ENCODE peak calls at places on chromosomes 1 and 21, in ten cellular contexts. Y is D721Med; A is HepG2; E is PC-3; S is thoracic aorta; D is endodermal cell; K is retinal pigment epithelial cell; X is GM13977; P is fibroblast of pulmonary artery; C is CD8-positive, alpha-beta T cell. N is an unnamed sample.

GRCh38 chr1:179742717-179743678 is at the start of gene FAM163A:
- DNase-seq in X (peak), K (no peak), C (no peak), S (no peak), D (peak), P (no peak), Y (peak), E (no peak), A (no peak), N (no peak)

GRCh38 chr1:47818682-47819502 is 178.3 kb downstream of the TRABD2B start:
- DNase-seq in A (no peak), K (no peak), D (no peak), Y (no peak), X (no peak), P (no peak), S (no peak), C (no peak), E (no peak), N (no peak)

GRCh38 chr1:89274431-89274857 is 1.8 kb upstream of the GBP5 start:
- DNase-seq in D (no peak), A (no peak), P (peak), C (no peak), E (peak), Y (no peak), K (no peak), S (no peak), X (no peak), N (peak)

GRCh38 chr1:33377013-33377412 is 53.9 kb downstream of the PHC2 start:
- DNase-seq in P (no peak), S (no peak), Y (no peak), C (no peak), K (no peak), A (no peak), D (peak), E (no peak), X (no peak), N (no peak)

GRCh38 chr1:152981181-152981871 is 2.6 kb upstream of the SPRR1A start:
- DNase-seq in P (no peak), Y (no peak), A (no peak), C (no peak), K (no peak), E (no peak), D (no peak), X (no peak), S (no peak), N (no peak)

GRCh38 chr1:24191860-24192259 is 4.8 kb upstream of the IFNLR1 start:
- DNase-seq in K (peak), S (no peak), A (no peak), C (no peak), P (peak), X (peak), Y (no peak), D (no peak), E (peak), N (peak)

GRCh38 chr1:156493154-156493631 is 7.4 kb downstream of the MEF2D start:
- DNase-seq in C (no peak), X (no peak), D (peak), P (no peak), Y (peak), E (no peak), A (no peak), S (no peak), K (peak), N (no peak)

GRCh38 chr1:232620356-232620841 is 9.5 kb downstream of the SIPA1L2 start:
- DNase-seq in D (peak), S (no peak), Y (no peak), K (peak), X (no peak), P (peak), A (no peak), C (no peak), E (peak), N (peak)

GRCh38 chr1:185315364-185316108 is 1.5 kb downstream of the IVNS1ABP start:
- DNase-seq in A (peak), P (no peak), D (no peak), C (no peak), Y (no peak), S (no peak), K (no peak), E (no peak), X (no peak), N (no peak)

GRCh38 chr1:205504311-205505075 is at the start of gene CDK18:
- DNase-seq in S (peak), A (peak), Y (peak), C (peak), D (peak), K (no peak), X (peak), E (peak), P (peak), N (peak)

GRCh38 chr1:229557913-229558414 is 543 bp downstream of the ABCB10 start:
- DNase-seq in A (peak), C (peak), X (peak), E (peak), D (peak), K (no peak), P (peak), S (no peak), Y (no peak), N (peak)

GRCh38 chr1:160406131-160406968 is 6.0 kb downstream of the VANGL2 start:
- DNase-seq in S (no peak), A (no peak), E (peak), K (no peak), X (no peak), D (peak), Y (no peak), C (no peak), P (no peak), N (no peak)

GRCh38 chr1:37999434-38000232 is 5.7 kb downstream of the FHL3 start:
- DNase-seq in P (peak), X (no peak), C (no peak), Y (no peak), A (peak), E (peak), S (no peak), D (peak), K (peak), N (peak)

GRCh38 chr21:14541840-14542495 is 4.1 kb downstream of the SAMSN1 start:
- DNase-seq in P (peak), S (no peak), E (no peak), C (no peak), Y (no peak), D (no peak), A (no peak), K (no peak), X (no peak), N (no peak)

GRCh38 chr1:71521655-71522264 is 440.9 kb upstream of the ZRANB2 start:
- DNase-seq in K (peak), A (peak), S (no peak), D (peak), X (peak), E (peak), P (peak), C (no peak), Y (no peak), N (peak)

GRCh38 chr1:28646040-28646439 is 2.4 kb upstream of the RNU11 start:
- DNase-seq in S (no peak), K (no peak), A (peak), X (no peak), P (peak), D (no peak), Y (no peak), C (no peak), E (no peak), N (no peak)

GRCh38 chr1:110412576-110412975 is 5.1 kb upstream of the LAMTOR5 start:
- DNase-seq in A (peak), Y (peak), K (no peak), C (peak), E (peak), S (no peak), P (peak), D (peak), X (peak), N (peak)
- TF ChIP-seq CTCF in A (peak), Y (peak), K (peak), C (peak), E (peak), S (peak), P (peak), D (peak), X (peak), N (peak)

GRCh38 chr21:29091032-29091431 is 17.6 kb upstream of the CCT8 start:
- DNase-seq in X (no peak), C (no peak), P (peak), Y (no peak), D (no peak), S (no peak), E (peak), K (no peak), A (no peak), N (peak)

GRCh38 chr21:29096619-29097018 is 23.2 kb upstream of the CCT8 start:
- DNase-seq in X (no peak), D (no peak), P (no peak), C (no peak), Y (no peak), A (no peak), S (no peak), K (no peak), E (no peak), N (no peak)

GRCh38 chr21:29098156-29098555 is 24.7 kb upstream of the CCT8 start:
- DNase-seq in X (no peak), A (no peak), S (no peak), E (no peak), C (no peak), P (no peak), D (no peak), K (no peak), Y (no peak), N (no peak)

GRCh38 chr21:29095203-29095602 is 21.8 kb upstream of the CCT8 start:
- DNase-seq in E (no peak), S (no peak), A (no peak), P (no peak), X (no peak), K (no peak), C (no peak), D (no peak), Y (no peak), N (no peak)

DNA sequence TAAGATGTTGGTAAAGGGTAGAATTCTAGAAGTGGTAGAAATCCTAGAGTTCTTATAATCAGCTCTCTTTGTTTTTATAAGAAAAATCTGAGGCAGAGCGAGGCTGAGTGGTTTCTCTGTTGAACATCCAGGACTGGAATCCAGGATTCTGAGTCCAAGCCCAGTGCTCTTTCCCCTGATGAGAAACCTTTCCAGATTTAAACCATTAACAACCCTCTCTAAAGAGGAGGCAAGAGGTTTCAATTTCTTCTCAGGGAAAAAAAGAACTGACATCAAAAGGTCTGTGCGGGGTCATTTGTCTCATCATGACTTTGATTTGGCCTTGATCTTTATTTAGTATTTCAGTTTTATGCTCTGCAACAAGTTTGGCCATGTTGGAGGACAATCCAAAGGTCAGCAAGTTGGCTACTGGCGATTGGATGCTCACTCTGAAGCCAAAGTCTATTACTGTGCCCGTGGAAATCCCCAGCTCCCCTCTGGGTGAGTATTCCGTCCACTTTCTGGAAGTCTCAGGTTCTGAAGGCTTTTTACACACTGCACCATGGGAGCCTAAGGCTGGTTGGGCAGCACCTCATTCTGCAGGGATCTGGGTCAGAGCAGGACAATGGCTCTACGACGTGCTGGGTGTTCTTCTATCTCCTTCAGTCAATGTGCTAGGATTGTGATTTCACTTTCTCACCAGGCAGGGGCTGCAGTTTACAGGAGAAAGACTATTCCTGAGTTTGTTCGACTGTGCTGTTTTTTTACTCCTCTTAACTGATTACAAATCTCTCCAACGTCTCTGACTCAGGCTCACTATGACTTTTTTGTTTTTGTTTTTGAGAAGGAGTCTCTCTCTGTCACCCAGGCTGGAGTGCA is 18.9 kb upstream of the CCT8 start:
- DNase-seq in E (no peak), P (peak), S (no peak), D (no peak), X (no peak), C (no peak), A (no peak), K (no peak), Y (no peak), N (peak)
- TF ChIP-seq CTCF in E (no peak), P (peak), S (no peak), D (no peak), X (no peak), C (no peak), A (no peak), K (peak), Y (no peak), N (no peak)

DNA sequence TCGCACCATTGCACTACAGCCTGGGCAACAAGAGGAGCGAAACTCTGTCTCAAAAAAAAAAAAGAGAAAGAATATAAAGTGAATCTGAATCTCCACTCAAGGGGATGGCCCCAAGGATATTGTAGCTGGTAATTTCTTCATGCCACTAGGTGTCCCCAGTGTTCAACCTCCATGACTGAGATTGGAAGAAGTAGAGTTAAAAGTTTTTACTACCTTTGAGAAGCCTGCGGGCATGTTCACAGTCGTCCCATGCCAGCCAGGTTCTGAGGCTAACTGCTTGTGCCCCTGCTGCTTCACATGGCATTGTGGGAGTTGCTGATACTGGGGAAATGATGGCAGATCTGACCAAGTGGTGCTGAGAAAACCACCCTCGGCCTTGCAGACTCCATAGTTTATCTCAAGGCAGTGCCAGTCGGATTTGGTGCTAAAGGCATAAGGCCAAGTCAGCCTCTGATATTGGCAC is 10.8 kb upstream of the SHISA4 start:
- DNase-seq in Y (no peak), D (peak), K (no peak), E (peak), P (peak), S (no peak), A (peak), C (no peak), X (peak), N (peak)
- TF ChIP-seq CTCF in Y (peak), D (peak), K (peak), E (peak), P (peak), S (peak), A (peak), C (peak), X (peak), N (peak)

GRCh38 chr1:245153081-245153644 is 1.6 kb upstream of the KIF26B start:
- DNase-seq in X (peak), A (peak), Y (peak), K (no peak), P (peak), S (no peak), D (peak), E (peak), C (peak), N (peak)

GRCh38 chr1:245156041-245156735 is 1.4 kb downstream of the KIF26B start:
- DNase-seq in Y (peak), S (no peak), E (peak), D (peak), K (no peak), C (peak), P (peak), A (peak), X (peak), N (peak)

GRCh38 chr1:245155186-245156040 is 628 bp downstream of the KIF26B start:
- DNase-seq in E (peak), C (no peak), Y (no peak), A (no peak), D (peak), K (no peak), X (peak), P (peak), S (no peak), N (peak)

GRCh38 chr1:245153645-245154428 is 948 bp upstream of the KIF26B start:
- DNase-seq in K (no peak), E (peak), Y (peak), X (peak), D (peak), A (no peak), C (no peak), P (no peak), S (no peak), N (peak)

GRCh38 chr1:245154429-245155185 is at the start of gene KIF26B:
- DNase-seq in A (peak), X (peak), S (no peak), P (peak), Y (no peak), K (no peak), E (peak), C (peak), D (peak), N (peak)
- TF ChIP-seq CTCF in A (no peak), X (no peak), S (no peak), P (no peak), Y (no peak), K (no peak), E (no peak), C (no peak), D (no peak), N (no peak)

DNA sequence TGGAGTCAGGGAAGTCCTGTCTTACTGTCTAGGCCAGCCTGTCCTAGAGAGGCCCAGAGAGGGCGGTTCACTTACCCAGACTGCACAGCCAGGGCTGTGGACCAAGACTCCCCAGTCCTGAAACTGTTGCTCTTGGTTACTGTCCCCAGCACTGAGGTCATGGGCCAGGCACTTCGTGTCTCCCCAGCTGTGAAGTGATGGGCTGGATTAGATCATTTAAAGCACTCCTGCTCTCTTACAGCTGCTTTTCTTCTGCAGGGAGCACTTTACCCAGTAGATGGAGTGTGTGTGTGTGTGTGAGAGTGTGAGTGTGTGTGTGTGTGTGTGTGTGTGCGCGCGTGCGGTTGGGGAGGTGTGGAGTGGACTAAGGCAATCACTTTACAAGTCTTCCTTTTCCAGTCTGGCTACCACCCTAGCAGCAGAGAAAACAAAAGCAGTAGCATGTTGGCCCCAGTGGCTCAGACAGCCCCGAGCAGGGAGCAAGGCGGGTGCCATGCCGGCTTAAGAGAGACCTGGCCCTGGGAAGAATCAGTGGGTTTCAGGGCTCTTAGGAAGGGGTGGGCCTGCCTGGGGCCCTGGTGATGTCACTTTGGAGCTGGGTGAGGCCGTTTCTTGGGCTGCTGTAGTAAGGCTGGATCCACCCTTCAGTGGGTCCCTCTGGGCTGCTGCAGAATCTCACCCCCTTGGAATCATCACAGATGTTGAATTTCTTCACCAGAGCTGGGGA is 2.4 kb downstream of the SPSB1 start:
- DNase-seq in P (peak), E (peak), D (no peak), A (no peak), X (peak), K (no peak), C (no peak), S (no peak), Y (no peak), N (no peak)
- TF ChIP-seq CTCF in P (peak), E (peak), D (peak), A (peak), X (no peak), K (peak), C (no peak), S (no peak), Y (no peak), N (no peak)

GRCh38 chr21:35548904-35549615 is 500.0 kb upstream of the RUNX1 start:
- DNase-seq in Y (no peak), D (no peak), K (no peak), A (no peak), X (no peak), P (no peak), C (no peak), S (no peak), E (peak), N (no peak)

GRCh38 chr21:35540950-35541632 is 492.0 kb upstream of the RUNX1 start:
- DNase-seq in S (no peak), D (no peak), P (no peak), E (no peak), K (no peak), C (no peak), A (no peak), Y (no peak), X (no peak), N (no peak)

GRCh38 chr21:35547946-35548774 is 499.1 kb upstream of the RUNX1 start:
- DNase-seq in X (no peak), P (no peak), E (no peak), Y (no peak), S (no peak), A (no peak), C (no peak), K (no peak), D (no peak), N (no peak)

DNA sequence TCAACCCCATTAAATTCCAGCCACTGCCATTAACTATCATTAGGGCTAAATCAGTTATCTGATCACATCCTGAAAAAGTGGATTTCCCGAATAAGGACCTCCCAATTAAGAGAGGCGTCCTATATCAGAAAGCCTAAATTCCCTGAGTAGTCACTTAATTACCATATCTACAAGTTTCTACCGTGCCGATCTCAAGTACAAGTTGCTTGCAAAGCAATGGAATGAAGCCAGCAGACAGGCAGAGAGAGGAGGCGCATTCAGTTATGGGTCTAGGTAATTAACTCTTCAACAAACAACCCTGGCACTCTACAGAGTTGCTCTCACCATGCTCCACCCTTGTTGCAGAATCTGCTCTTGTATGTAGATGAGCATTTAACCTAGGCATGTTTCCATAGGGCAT is 494.6 kb upstream of the RUNX1 start:
- DNase-seq in Y (no peak), P (no peak), E (no peak), D (no peak), A (no peak), S (no peak), X (no peak), C (no peak), K (no peak), N (no peak)
- TF ChIP-seq CTCF in Y (no peak), P (no peak), E (no peak), D (no peak), A (no peak), S (no peak), X (no peak), C (no peak), K (no peak), N (no peak)

DNA sequence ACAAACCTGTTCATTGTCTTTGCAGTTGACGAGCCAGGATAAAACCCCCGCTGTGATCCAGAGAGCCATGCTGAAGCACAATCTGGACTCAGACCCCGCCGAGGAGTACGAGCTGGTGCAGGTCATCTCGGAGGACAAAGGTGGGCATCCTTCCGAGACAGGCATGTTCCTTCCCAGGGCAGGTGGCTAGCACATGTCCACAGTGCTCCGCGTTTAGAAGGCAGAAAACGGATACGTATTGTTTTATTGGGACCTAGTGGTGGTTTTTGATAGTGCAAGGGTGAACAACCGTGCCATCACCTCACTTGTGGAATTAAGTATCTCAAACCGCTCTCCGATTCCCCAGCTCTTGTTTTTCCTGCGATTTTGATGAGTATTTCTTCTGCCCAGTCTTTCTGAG is 115.3 kb downstream of the COLGALT2 start:
- DNase-seq in E (no peak), D (no peak), X (no peak), C (no peak), S (no peak), P (no peak), K (no peak), Y (no peak), A (no peak), N (no peak)
- TF ChIP-seq CTCF in E (peak), D (peak), X (no peak), C (no peak), S (no peak), P (no peak), K (peak), Y (no peak), A (no peak), N (no peak)

GRCh38 chr21:44058652-44058964 is 46.5 kb downstream of the TRAPPC10 start:
- DNase-seq in E (no peak), K (no peak), C (no peak), D (no peak), P (no peak), Y (no peak), A (no peak), X (no peak), S (no peak), N (no peak)
- TF ChIP-seq CTCF in E (no peak), K (no peak), C (no peak), D (no peak), P (no peak), Y (no peak), A (no peak), X (no peak), S (no peak), N (no peak)

N was measured in MCF 10A.